ENCODE peak calls at places on chromosomes 6 and 20, in six cellular contexts. Z is CD4-positive, alpha-beta T cell; C is PC-9; H is fibroblast of lung; I is SK-N-SH; W is breast epithelium. A is an unnamed sample.

GRCh38 chr20:50591233-50591852 is 81.2 kb downstream of the PTPN1 start:
- DNase-seq in Z (no peak), H (no peak), W (no peak), I (no peak), C (no peak), A (no peak)

GRCh38 chr6:34152042-34152524 is 6.2 kb upstream of the GRM4 start:
- DNase-seq in Z (no peak), I (peak; percentile 21), C (no peak), H (no peak), W (no peak), A (no peak)

GRCh38 chr6:5981274-5982026 is 25.3 kb downstream of the NRN1 start:
- DNase-seq in H (no peak), I (no peak), W (no peak), C (no peak), Z (no peak), A (no peak)

GRCh38 chr6:34792605-34793500 is 970 bp downstream of the BLTP3A start:
- DNase-seq in Z (no peak), W (peak; percentile 20), I (peak; percentile 61), C (peak; percentile 31), H (peak; percentile 74), A (no peak)

GRCh38 chr6:137673603-137674002 is 179.4 kb upstream of the OLIG3 start:
- DNase-seq in W (no peak), I (no peak), Z (no peak), H (no peak), C (no peak), A (no peak)

GRCh38 chr6:139942333-139942732 is 567.9 kb upstream of the CITED2 start:
- DNase-seq in I (no peak), C (no peak), Z (no peak), H (no peak), W (no peak), A (no peak)

GRCh38 chr20:44884907-44885391 is 556 bp upstream of the YWHAB start:
- DNase-seq in Z (no peak), I (no peak), H (no peak), C (no peak), W (no peak), A (no peak)

GRCh38 chr6:144351741-144352140 is 66.6 kb downstream of the UTRN start:
- DNase-seq in W (no peak), Z (no peak), H (no peak), C (no peak), I (no peak), A (no peak)

GRCh38 chr20:4883546-4883945 is 117.8 kb downstream of the SLC23A2 start:
- DNase-seq in C (no peak), Z (no peak), W (no peak), I (no peak), H (no peak), A (no peak)

DNA sequence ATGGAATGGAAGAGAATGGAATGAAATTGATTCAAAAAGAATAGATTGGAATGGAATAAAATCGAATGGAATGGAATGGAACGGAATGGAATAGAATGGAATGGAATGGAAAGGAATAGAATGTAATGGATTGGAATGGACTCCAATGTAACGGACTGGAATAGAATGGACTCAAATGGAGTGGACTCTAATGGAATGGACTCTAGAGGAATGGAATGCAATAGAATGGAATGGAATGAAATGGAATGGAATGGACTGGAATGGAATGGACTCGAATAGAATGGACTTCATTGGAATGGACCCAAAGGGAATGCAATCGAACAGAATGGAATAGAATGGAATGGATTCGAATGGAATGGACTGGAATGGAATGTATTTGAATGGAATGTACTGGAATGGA is 19.7 kb upstream of the DEFB115 start:
- DNase-seq in C (no peak), H (no peak), I (no peak), W (no peak), Z (no peak), A (no peak)
- H3K9me3 ChIP-seq in C (peaks cover 68% of the 10 kb centered on the region), H (peaks cover 3% of the 10 kb centered on the region), I (no peaks in the 10 kb centered on the region), W (peaks cover 68% of the 10 kb centered on the region), Z (peaks cover 83% of the 10 kb centered on the region), A (peaks cover 24% of the 10 kb centered on the region)

GRCh38 chr6:168344338-168344737 is 24.8 kb upstream of the DACT2 start:
- DNase-seq in C (no peak), I (no peak), H (no peak), Z (no peak), W (no peak), A (no peak)

GRCh38 chr6:168345896-168346754 is 26.5 kb upstream of the DACT2 start:
- DNase-seq in C (no peak), H (no peak), Z (no peak), I (no peak), W (no peak), A (no peak)

GRCh38 chr6:168347053-168347452 is 27.5 kb upstream of the DACT2 start:
- DNase-seq in H (no peak), Z (no peak), I (no peak), C (no peak), W (no peak), A (no peak)

GRCh38 chr6:168343239-168344167 is 23.9 kb upstream of the DACT2 start:
- DNase-seq in I (no peak), Z (no peak), C (no peak), H (no peak), W (no peak), A (no peak)

GRCh38 chr6:168345266-168345665 is 25.7 kb upstream of the DACT2 start:
- DNase-seq in Z (no peak), I (no peak), H (no peak), C (no peak), W (no peak), A (no peak)
- H3K9me3 ChIP-seq in Z (no peaks in the 10 kb centered on the region), I (no peaks in the 10 kb centered on the region), H (no peaks in the 10 kb centered on the region), C (no peaks in the 10 kb centered on the region), W (no peaks in the 10 kb centered on the region), A (no peaks in the 10 kb centered on the region)

DNA sequence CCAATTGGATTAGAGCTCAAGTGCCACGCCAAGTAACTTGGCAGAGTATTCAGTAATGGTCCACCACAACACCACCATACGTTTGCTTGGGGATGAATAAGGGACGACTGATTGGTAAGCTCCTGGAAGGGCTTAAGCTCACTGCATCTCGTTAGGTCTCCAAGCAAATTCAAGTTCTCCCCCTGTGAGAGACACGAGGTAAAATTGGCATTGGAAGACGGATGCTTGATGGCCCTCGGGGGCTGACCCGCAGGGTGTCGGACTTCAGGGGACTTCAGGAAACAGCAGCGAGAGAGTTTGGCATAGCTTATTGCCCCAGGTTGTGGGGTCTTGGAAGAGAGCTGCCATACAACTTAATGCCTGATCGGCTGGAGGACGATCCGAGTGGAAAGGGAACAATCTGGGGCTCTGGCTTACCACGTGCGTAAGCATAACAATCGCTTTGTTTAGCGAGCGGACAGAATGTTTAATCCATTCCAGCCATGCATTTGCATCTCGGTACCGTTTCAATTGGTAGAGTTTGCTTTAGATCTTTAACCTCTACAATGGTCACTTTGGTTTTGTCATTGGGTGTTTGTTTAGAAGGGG is 4.8 kb upstream of the ZNFX1 start:
- DNase-seq in H (no peak), W (no peak), I (no peak), Z (no peak), C (no peak), A (no peak)
- H3K9me3 ChIP-seq in H (peaks cover 16% of the 10 kb centered on the region), W (peaks cover 49% of the 10 kb centered on the region), I (peaks cover 11% of the 10 kb centered on the region), Z (peaks cover 81% of the 10 kb centered on the region), C (peaks cover 75% of the 10 kb centered on the region), A (peaks cover 77% of the 10 kb centered on the region)

GRCh38 chr6:127464161-127464880 is 5.1 kb upstream of the KIAA0408 start:
- DNase-seq in H (peak; percentile 83), Z (no peak), I (no peak), C (no peak), W (no peak), A (no peak)
- H3K9me3 ChIP-seq in H (no peaks in the 10 kb centered on the region), Z (no peaks in the 10 kb centered on the region), I (no peaks in the 10 kb centered on the region), C (no peaks in the 10 kb centered on the region), W (no peaks in the 10 kb centered on the region), A (no peaks in the 10 kb centered on the region)

A was measured in T-helper 17 cell.